ENCODE peak calls at places on chromosome 21, in seven cellular contexts. Q is NCI-H1092, V is HTR-8/SVneo, X is cardiac septum, B is activated T-cell treated with anti-CD3 and anti-CD28 coated beads for 24 hours, R is caudate nucleus, D is NCI-H146. N is an unnamed sample.

GRCh38 chr21:30443226-30443625 is 3.2 kb downstream of the KRTAP15-1 start:
- DNase-seq in Q (no peak), X (no peak), V (no peak), R (no peak), D (peak; percentile 25), B (no peak), N (no peak)

GRCh38 chr21:28309596-28309995 is 683.1 kb downstream of the LTN1 start:
- DNase-seq in D (no peak), R (no peak), V (no peak), X (no peak), Q (no peak), B (no peak), N (no peak)

GRCh38 chr21:34260598-34260997 is 103.2 kb upstream of the KCNE2 start:
- DNase-seq in D (no peak), V (no peak), B (no peak), R (no peak), Q (no peak), X (no peak), N (no peak)

GRCh38 chr21:45788635-45789506 is 145.3 kb downstream of the PCBP3 start:
- DNase-seq in D (no peak), X (no peak), R (no peak), B (no peak), V (no peak), Q (no peak), N (no peak)

GRCh38 chr21:17679002-17679600 is 66.4 kb upstream of the BTG3 start:
- DNase-seq in Q (peak; percentile 38), X (no peak), V (peak; percentile 58), B (no peak), R (no peak), D (peak; percentile 33), N (peak; percentile 29)

GRCh38 chr21:42264245-42265195 is 45.6 kb downstream of the ABCG1 start:
- DNase-seq in X (no peak), Q (no peak), R (no peak), V (no peak), B (no peak), D (no peak), N (no peak)

GRCh38 chr21:14916676-14917141 is 148.1 kb downstream of the NRIP1 start:
- DNase-seq in V (no peak), R (no peak), B (no peak), D (no peak), Q (no peak), X (no peak), N (no peak)

GRCh38 chr21:26385721-26386120 is 187.4 kb downstream of the CYYR1 start:
- DNase-seq in B (no peak), R (no peak), V (no peak), Q (no peak), D (no peak), X (no peak), N (no peak)

N was measured in Daoy.